ENCODE peak calls at places on chromosomes 4 and X, in six cellular contexts. N is ovary, U is cardiac fibroblast, B is astrocyte of the spinal cord, Z is heart right ventricle, S is GM19239. V is an unnamed sample.

GRCh38 chrX:69362889-69363288 is 141.2 kb upstream of the NALF2 start:
- DNase-seq in N (peak), U (peak), B (no peak), Z (peak), S (no peak), V (no peak)

GRCh38 chr4:176897226-176897625 is 104.5 kb upstream of the VEGFC start:
- DNase-seq in N (no peak), U (peak), B (no peak), Z (no peak), S (no peak), V (no peak)

GRCh38 chr4:124431663-124432192 is 280.8 kb downstream of the ANKRD50 start:
- DNase-seq in N (no peak), U (no peak), B (no peak), Z (no peak), S (no peak), V (no peak)

GRCh38 chr4:95294291-95294690 is 254.5 kb downstream of the UNC5C start:
- DNase-seq in N (no peak), U (no peak), B (no peak), Z (no peak), S (no peak), V (no peak)

GRCh38 chr4:2977116-2978097 is 14.0 kb downstream of the GRK4 start:
- DNase-seq in N (no peak), U (peak), B (peak), Z (no peak), S (no peak), V (no peak)

GRCh38 chr4:146335763-146336412 is 121.5 kb downstream of the REELD1 start:
- DNase-seq in N (no peak), U (peak), B (no peak), Z (no peak), S (no peak), V (no peak)

GRCh38 chr4:122010610-122011009 is 58.8 kb upstream of the TRPC3 start:
- DNase-seq in N (no peak), U (no peak), B (peak), Z (no peak), S (no peak), V (no peak)

GRCh38 chrX:150506486-150506885 is 61.9 kb upstream of the MTM1 start:
- DNase-seq in N (no peak), U (no peak), B (no peak), Z (no peak), S (no peak), V (no peak)

GRCh38 chr4:184424993-184425758 is 49.2 kb downstream of the IRF2 start:
- DNase-seq in N (peak), U (no peak), B (no peak), Z (no peak), S (no peak), V (no peak)

GRCh38 chrX:136941396-136942337 is 61.1 kb upstream of the RBMX start:
- DNase-seq in N (no peak), U (no peak), B (no peak), Z (no peak), S (no peak), V (no peak)

GRCh38 chr4:39614487-39615162 is 24.0 kb downstream of the SMIM14 start:
- DNase-seq in N (no peak), U (peak), B (peak), Z (no peak), S (no peak), V (no peak)

GRCh38 chr4:183255487-183255886 is 64.6 kb downstream of the CLDN22 start:
- DNase-seq in N (no peak), U (no peak), B (no peak), Z (no peak), S (no peak), V (no peak)

GRCh38 chr4:104286867-104287266 is 207.8 kb downstream of the CXXC4 start:
- DNase-seq in N (no peak), U (no peak), B (no peak), Z (no peak), S (no peak), V (no peak)

GRCh38 chr4:140213116-140213515 is 59.1 kb upstream of the MAML3 start:
- DNase-seq in N (no peak), U (no peak), B (no peak), Z (no peak), S (no peak), V (no peak)

GRCh38 chr4:185318679-185319078 is 77.0 kb downstream of the LRP2BP start:
- DNase-seq in N (no peak), U (peak), B (peak), Z (no peak), S (no peak), V (no peak)

GRCh38 chr4:61192392-61192791 is 7.7 kb upstream of the ADGRL3 start:
- DNase-seq in N (no peak), U (no peak), B (no peak), Z (no peak), S (no peak), V (no peak)

GRCh38 chr4:4960574-4960973 is 58.7 kb downstream of the CYTL1 start:
- DNase-seq in N (no peak), U (no peak), B (no peak), Z (no peak), S (no peak), V (no peak)

GRCh38 chr4:182862921-182863320 is 54.3 kb downstream of the DCTD start:
- DNase-seq in N (no peak), U (no peak), B (no peak), Z (no peak), S (no peak), V (no peak)

GRCh38 chr4:84846985-84847384 is 119.5 kb downstream of the WDFY3 start:
- DNase-seq in N (no peak), U (no peak), B (no peak), Z (no peak), S (no peak), V (no peak)

GRCh38 chr4:140185725-140186124 is 31.7 kb upstream of the MAML3 start:
- DNase-seq in N (no peak), U (no peak), B (no peak), Z (no peak), S (no peak), V (no peak)

GRCh38 chr4:87058272-87059073 is 123.7 kb downstream of the AFF1 start:
- DNase-seq in N (no peak), U (no peak), B (no peak), Z (no peak), S (no peak), V (no peak)

GRCh38 chrX:152137771-152138387 is 498 bp downstream of the MAGEA10 start:
- DNase-seq in N (no peak), U (no peak), B (no peak), Z (no peak), S (no peak), V (no peak)

GRCh38 chrX:10390187-10390586 is 230.2 kb downstream of the MID1 start:
- DNase-seq in N (no peak), U (no peak), B (no peak), Z (no peak), S (no peak), V (no peak)